ENCODE peak calls at places on chromosomes 4 and X, in five cellular contexts. One of them, this sample, is unnamed. For H3K9me3, the result is how much of the 10 kb centered on the place peaks cover.

GRCh38 chr4:70713453-70714026 is 8.2 kb upstream of the RUFY3 start:
- DNase-seq in HepG2: no peak
- DNase-seq in GM12878: peak
- DNase-seq in H1: no peak
- DNase-seq in K562: no peak
- DNase-seq in this sample: no peak

GRCh38 chrX:72245461-72246089 is 6.7 kb upstream of the ERCC6L start:
- DNase-seq in K562: peak
- DNase-seq in GM12878: no peak
- DNase-seq in HepG2: peak
- DNase-seq in H1: peak
- DNase-seq in this sample: peak

GRCh38 chr4:89007338-89007737 is 49.6 kb downstream of the FAM13A start:
- DNase-seq in GM12878: no peak
- DNase-seq in HepG2: no peak
- DNase-seq in K562: no peak
- DNase-seq in H1: no peak
- DNase-seq in this sample: no peak

GRCh38 chrX:70313503-70313902 is 23.6 kb downstream of the KIF4A start:
- DNase-seq in GM12878: no peak
- DNase-seq in HepG2: no peak
- DNase-seq in K562: no peak
- DNase-seq in H1: no peak
- DNase-seq in this sample: no peak

GRCh38 chrX:87664381-87664780 is 146.8 kb downstream of the KLHL4 start:
- DNase-seq in GM12878: no peak
- DNase-seq in HepG2: no peak
- DNase-seq in K562: peak
- DNase-seq in H1: no peak
- DNase-seq in this sample: peak

GRCh38 chr4:133190098-133190497 is 41.0 kb downstream of the PCDH10 start:
- DNase-seq in K562: no peak
- DNase-seq in HepG2: no peak
- DNase-seq in GM12878: no peak
- DNase-seq in H1: no peak
- DNase-seq in this sample: no peak

GRCh38 chr4:113675731-113676707 is 85.5 kb downstream of the CAMK2D start:
- DNase-seq in K562: no peak
- DNase-seq in GM12878: no peak
- DNase-seq in H1: no peak
- DNase-seq in HepG2: peak
- DNase-seq in this sample: no peak

GRCh38 chrX:55754861-55755294 is 37.3 kb downstream of the RRAGB start:
- DNase-seq in HepG2: no peak
- DNase-seq in H1: no peak
- DNase-seq in K562: no peak
- DNase-seq in GM12878: peak
- DNase-seq in this sample: no peak

GRCh38 chr4:6920174-6920573 is 10.5 kb downstream of the TBC1D14 start:
- DNase-seq in K562: no peak
- DNase-seq in GM12878: no peak
- DNase-seq in HepG2: no peak
- DNase-seq in H1: no peak
- DNase-seq in this sample: no peak

GRCh38 chr4:154073107-154073817 is 284.4 kb upstream of the SFRP2 start:
- DNase-seq in GM12878: no peak
- DNase-seq in H1: no peak
- DNase-seq in HepG2: no peak
- DNase-seq in K562: no peak
- DNase-seq in this sample: no peak

GRCh38 chr4:30828290-30828926 is 108.2 kb downstream of the PCDH7 start:
- DNase-seq in H1: no peak
- DNase-seq in K562: no peak
- DNase-seq in GM12878: no peak
- DNase-seq in HepG2: no peak
- DNase-seq in this sample: no peak

GRCh38 chr4:81162752-81163458 is 52.1 kb downstream of the PRKG2 start:
- DNase-seq in HepG2: no peak
- DNase-seq in GM12878: no peak
- DNase-seq in H1: no peak
- DNase-seq in K562: no peak
- DNase-seq in this sample: no peak

GRCh38 chr4:102500371-102501175 is 586 bp upstream of the NFKB1 start:
- DNase-seq in GM12878: no peak
- DNase-seq in H1: no peak
- DNase-seq in K562: no peak
- DNase-seq in HepG2: peak
- DNase-seq in this sample: peak

GRCh38 chr4:154491731-154492249 is at the start of gene DCHS2:
- DNase-seq in H1: peak
- DNase-seq in K562: peak
- DNase-seq in GM12878: no peak
- DNase-seq in HepG2: peak
- DNase-seq in this sample: no peak

GRCh38 chr4:107760281-107760947 is 40.4 kb upstream of the PAPSS1 start:
- DNase-seq in GM12878: no peak
- DNase-seq in HepG2: peak
- DNase-seq in H1: no peak
- DNase-seq in K562: no peak
- DNase-seq in this sample: peak

GRCh38 chr4:17189322-17189721 is 290.9 kb upstream of the LDB2 start:
- DNase-seq in HepG2: no peak
- DNase-seq in GM12878: no peak
- DNase-seq in H1: no peak
- DNase-seq in K562: no peak
- DNase-seq in this sample: no peak

GRCh38 chr4:98491862-98492554 is 166.4 kb downstream of the TSPAN5 start:
- DNase-seq in H1: no peak
- DNase-seq in GM12878: no peak
- DNase-seq in HepG2: no peak
- DNase-seq in K562: no peak
- DNase-seq in this sample: no peak

GRCh38 chr4:14864365-14864762 is 137.9 kb upstream of the CPEB2 start:
- DNase-seq in HepG2: no peak
- DNase-seq in GM12878: no peak
- DNase-seq in K562: no peak
- DNase-seq in H1: no peak
- DNase-seq in this sample: no peak

GRCh38 chr4:77777135-77777777 is 41.9 kb downstream of the CNOT6L start:
- DNase-seq in HepG2: no peak
- DNase-seq in H1: no peak
- DNase-seq in K562: no peak
- DNase-seq in GM12878: no peak
- DNase-seq in this sample: no peak

GRCh38 chr4:166460769-166461550 is 587.9 kb downstream of the TLL1 start:
- DNase-seq in H1: no peak
- DNase-seq in K562: no peak
- DNase-seq in GM12878: no peak
- DNase-seq in HepG2: no peak
- DNase-seq in this sample: no peak

GRCh38 chrX:150256297-150256650 is 106.8 kb upstream of the MAMLD1 start:
- DNase-seq in HepG2: no peak
- DNase-seq in GM12878: no peak
- DNase-seq in K562: no peak
- DNase-seq in H1: no peak
- DNase-seq in this sample: no peak

GRCh38 chrX:150255441-150256296 is 107.4 kb upstream of the MAMLD1 start:
- DNase-seq in GM12878: no peak
- DNase-seq in K562: no peak
- DNase-seq in HepG2: no peak
- DNase-seq in H1: no peak
- DNase-seq in this sample: no peak

GRCh38 chrX:150257348-150258175 is 105.6 kb upstream of the MAMLD1 start:
- DNase-seq in GM12878: no peak
- DNase-seq in K562: no peak
- DNase-seq in H1: peak
- DNase-seq in HepG2: no peak
- DNase-seq in this sample: no peak

GRCh38 chrX:150258176-150258425 is 105.0 kb upstream of the MAMLD1 start:
- DNase-seq in H1: no peak
- DNase-seq in K562: no peak
- DNase-seq in HepG2: no peak
- DNase-seq in GM12878: no peak
- DNase-seq in this sample: no peak

DNA sequence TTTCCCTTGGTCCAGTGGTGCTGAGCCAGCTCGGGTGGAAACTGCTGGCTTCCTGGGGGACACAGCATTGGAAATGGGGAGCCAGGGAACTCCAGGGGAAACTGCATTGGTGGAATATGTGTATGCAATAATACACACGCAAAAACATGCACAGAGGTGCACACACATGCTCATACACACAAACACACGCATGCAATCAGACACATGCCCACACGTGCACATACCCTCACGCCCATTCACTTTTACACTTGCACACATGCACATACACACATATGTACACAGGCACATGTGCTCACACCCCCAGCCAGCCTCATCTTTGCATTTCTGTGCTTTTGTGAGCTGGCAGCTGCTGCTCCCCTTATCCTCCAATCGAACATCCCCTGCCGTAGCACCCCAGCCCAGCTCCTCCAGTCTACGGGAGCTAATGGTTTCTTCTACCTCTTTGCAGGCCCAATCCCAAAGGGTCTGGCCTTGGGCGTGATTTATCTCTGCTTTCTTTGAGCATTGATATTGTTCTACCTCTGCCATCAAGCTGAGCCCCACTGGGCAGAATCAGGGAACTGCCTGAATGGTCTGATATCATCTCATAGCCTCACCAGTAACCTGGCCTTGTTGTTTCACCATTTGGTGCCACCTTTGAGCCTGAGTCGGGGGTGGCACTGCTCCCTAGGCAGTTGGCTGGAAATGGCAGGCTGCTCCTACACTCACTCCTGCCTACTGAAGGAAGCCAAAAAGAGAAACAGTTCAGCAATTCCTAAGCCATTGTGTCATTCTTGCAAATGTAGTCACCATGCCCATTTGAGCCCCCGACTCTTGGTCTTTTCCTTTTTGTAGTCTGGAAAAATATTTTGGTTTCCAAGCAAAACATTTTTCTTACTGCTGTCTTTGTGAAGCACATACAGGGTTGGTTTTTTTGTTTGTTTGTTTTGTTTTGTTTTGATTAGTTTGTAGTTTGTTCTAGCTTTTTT is 104.4 kb upstream of the MAMLD1 start:
- DNase-seq in K562: no peak
- DNase-seq in GM12878: no peak
- DNase-seq in H1: no peak
- DNase-seq in HepG2: no peak
- DNase-seq in this sample: no peak
- TF ChIP-seq HDAC2 in K562: no peak
- TF ChIP-seq HDAC2 in GM12878: no peak
- TF ChIP-seq HDAC2 in H1: no peak
- TF ChIP-seq HDAC2 in HepG2: no peak
- TF ChIP-seq HDAC2 in this sample: no peak

DNA sequence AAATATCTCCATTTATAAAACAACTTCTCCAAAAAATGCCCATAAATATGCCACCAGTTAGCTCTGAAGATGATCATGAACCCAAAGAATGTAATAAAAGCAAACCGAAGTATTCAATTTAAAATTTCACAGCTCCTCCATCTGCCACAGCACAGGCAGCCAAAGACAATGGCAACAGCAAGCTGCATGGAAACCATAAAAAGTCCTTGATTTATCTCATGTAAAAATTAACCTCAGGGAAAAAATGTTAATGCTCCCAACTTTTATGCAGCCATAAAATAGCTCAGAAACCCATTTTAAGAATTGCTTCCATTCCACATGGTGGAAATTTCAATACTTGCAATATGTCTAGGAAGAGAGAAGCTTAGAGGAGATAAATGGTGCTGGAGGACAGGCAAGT is 132.3 kb upstream of the ARHGEF9 start:
- DNase-seq in H1: no peak
- DNase-seq in GM12878: no peak
- DNase-seq in HepG2: no peak
- DNase-seq in K562: no peak
- DNase-seq in this sample: no peak
- H3K9me3 ChIP-seq in H1: under half
- H3K9me3 ChIP-seq in GM12878: under half
- H3K9me3 ChIP-seq in HepG2: half or more
- H3K9me3 ChIP-seq in K562: under half
- H3K9me3 ChIP-seq in this sample: under half

DNA sequence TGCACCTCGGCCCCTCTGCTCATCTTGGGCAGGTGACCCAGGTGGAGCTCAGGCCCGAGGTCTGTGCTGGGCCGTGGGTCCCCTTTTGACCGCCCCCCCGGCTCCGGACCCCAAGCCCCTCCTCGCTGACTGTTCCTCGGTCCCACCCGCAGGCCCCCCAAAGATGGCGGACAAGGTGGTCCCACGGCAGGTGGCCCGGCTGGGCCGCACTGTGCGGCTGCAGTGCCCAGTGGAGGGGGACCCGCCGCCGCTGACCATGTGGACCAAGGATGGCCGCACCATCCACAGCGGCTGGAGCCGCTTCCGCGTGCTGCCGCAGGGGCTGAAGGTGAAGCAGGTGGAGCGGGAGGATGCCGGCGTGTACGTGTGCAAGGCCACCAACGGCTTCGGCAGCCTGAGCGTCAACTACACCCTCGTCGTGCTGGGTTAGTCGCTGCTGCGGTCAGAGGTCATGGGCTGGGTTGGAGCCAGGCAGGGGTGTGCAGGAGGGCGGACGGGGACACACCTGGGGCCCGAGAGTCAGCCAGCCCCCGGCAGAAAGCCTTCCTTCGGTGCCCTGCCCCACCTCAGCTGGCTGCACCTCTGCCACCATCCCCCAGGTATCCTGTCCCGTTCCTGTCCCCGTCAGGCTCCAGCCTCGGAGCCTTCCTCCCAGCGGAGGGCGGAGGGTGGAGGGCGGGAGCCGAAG is 10.8 kb downstream of the FGFRL1 start:
- DNase-seq in H1: no peak
- DNase-seq in GM12878: no peak
- DNase-seq in K562: no peak
- DNase-seq in HepG2: no peak
- DNase-seq in this sample: no peak
- TF ChIP-seq CHD2 in H1: no peak
- TF ChIP-seq CHD2 in GM12878: no peak
- TF ChIP-seq CHD2 in K562: no peak
- TF ChIP-seq CHD2 in HepG2: no peak
- TF ChIP-seq CHD2 in this sample: no peak

GRCh38 chr4:771464-771863 is 54.5 kb downstream of the CPLX1 start:
- DNase-seq in HepG2: no peak
- DNase-seq in H1: no peak
- DNase-seq in K562: no peak
- DNase-seq in GM12878: no peak
- DNase-seq in this sample: no peak

GRCh38 chr4:768076-768475 is 57.9 kb downstream of the CPLX1 start:
- DNase-seq in GM12878: no peak
- DNase-seq in H1: no peak
- DNase-seq in HepG2: no peak
- DNase-seq in K562: no peak
- DNase-seq in this sample: no peak

GRCh38 chr4:768995-769394 is 56.9 kb downstream of the CPLX1 start:
- DNase-seq in GM12878: no peak
- DNase-seq in HepG2: no peak
- DNase-seq in K562: no peak
- DNase-seq in H1: no peak
- DNase-seq in this sample: no peak

GRCh38 chr4:769511-769910 is 56.4 kb downstream of the CPLX1 start:
- DNase-seq in H1: no peak
- DNase-seq in HepG2: no peak
- DNase-seq in K562: no peak
- DNase-seq in GM12878: no peak
- DNase-seq in this sample: no peak

GRCh38 chr4:770022-770421 is 55.9 kb downstream of the CPLX1 start:
- DNase-seq in K562: no peak
- DNase-seq in HepG2: no peak
- DNase-seq in H1: no peak
- DNase-seq in GM12878: no peak
- DNase-seq in this sample: no peak
- TF ChIP-seq HDAC2 in K562: no peak
- TF ChIP-seq HDAC2 in HepG2: no peak
- TF ChIP-seq HDAC2 in H1: no peak
- TF ChIP-seq HDAC2 in GM12878: no peak
- TF ChIP-seq HDAC2 in this sample: no peak